ENCODE peak calls at places on chromosomes 11 and 22, in seven cellular contexts. A, B, G, K, U, R and H are unnamed samples.

GRCh38 chr11:74935285-74935684 is 13.6 kb downstream of the XRRA1 start:
- DNase-seq in K (no peak), R (no peak), B (no peak), G (no peak), A (no peak), U (no peak), H (no peak)

GRCh38 chr11:112227002-112227401 is 774 bp downstream of the PTS start:
- DNase-seq in R (no peak), A (peak), U (no peak), K (peak), B (no peak), G (peak), H (no peak)

GRCh38 chr11:58575377-58576020 is at the start of gene LPXN:
- DNase-seq in B (no peak), G (no peak), A (no peak), K (peak), R (no peak), U (no peak), H (peak)

GRCh38 chr11:120431633-120432032 is 79.9 kb upstream of the GRIK4 start:
- DNase-seq in K (peak), A (peak), G (peak), U (no peak), B (no peak), R (peak), H (no peak)

GRCh38 chr22:20316844-20317401 is 2.9 kb downstream of the DGCR6L start:
- DNase-seq in G (no peak), U (no peak), B (peak), A (no peak), K (no peak), R (no peak), H (peak)

GRCh38 chr22:44721206-44721605 is 19.2 kb downstream of the PRR5 start:
- DNase-seq in A (no peak), U (no peak), R (no peak), G (peak), K (no peak), B (no peak), H (no peak)

GRCh38 chr11:43802509-43802908 is 78.1 kb upstream of the ALKBH3 start:
- DNase-seq in G (no peak), K (no peak), R (no peak), B (no peak), U (no peak), A (peak), H (no peak)

GRCh38 chr11:70528794-70529580 is 130.7 kb downstream of the CTTN start:
- DNase-seq in R (no peak), U (no peak), A (no peak), G (no peak), K (no peak), B (no peak), H (no peak)

GRCh38 chr22:26672590-26673468 is 15.4 kb downstream of the MIAT start:
- DNase-seq in A (peak), K (peak), R (peak), B (peak), G (peak), U (peak), H (peak)

GRCh38 chr22:38129856-38130255 is 19.4 kb upstream of the BAIAP2L2 start:
- DNase-seq in R (no peak), U (no peak), A (no peak), B (no peak), K (no peak), G (no peak), H (no peak)

GRCh38 chr11:75826463-75827220 is 11.6 kb downstream of the UVRAG start:
- DNase-seq in R (no peak), U (no peak), A (no peak), K (peak), B (no peak), G (no peak), H (no peak)

GRCh38 chr11:70021586-70021985 is 56.5 kb upstream of the ANO1 start:
- DNase-seq in U (no peak), G (no peak), K (no peak), B (no peak), R (no peak), A (no peak), H (no peak)

GRCh38 chr11:66267039-66267378 is 1.4 kb upstream of the RAB1B start:
- DNase-seq in B (no peak), A (no peak), R (no peak), G (no peak), U (no peak), K (no peak), H (no peak)

GRCh38 chr11:101466352-101466751 is 117.5 kb downstream of the TRPC6 start:
- DNase-seq in G (no peak), R (no peak), B (no peak), K (no peak), U (no peak), A (no peak), H (no peak)

GRCh38 chr22:39343259-39344045 is 6.3 kb upstream of the SYNGR1 start:
- DNase-seq in B (peak), G (peak), A (peak), U (peak), R (no peak), K (peak), H (peak)